ENCODE peak calls at places on chromosomes 11 and 22, in five cellular contexts. Z is foreskin fibroblast, S is H9, Y is K562, N is lung. F is an unnamed sample.

GRCh38 chr11:102254047-102254446 is 63.2 kb upstream of the BIRC3 start:
- DNase-seq in N (no peak), Y (peak), S (peak), Z (peak), F (no peak)

GRCh38 chr11:61361237-61361636 is 445 bp downstream of the CYB561A3 start:
- DNase-seq in S (no peak), Z (no peak), Y (no peak), N (no peak), F (no peak)

GRCh38 chr11:103888541-103888951 is 147.9 kb upstream of the DDI1 start:
- DNase-seq in S (no peak), Y (no peak), N (no peak), Z (no peak), F (no peak)

GRCh38 chr11:69866648-69867047 is 47.4 kb upstream of the FGF3 start:
- DNase-seq in Y (no peak), S (no peak), Z (no peak), N (no peak), F (no peak)

GRCh38 chr22:38187413-38188212 is 6.0 kb upstream of the PLA2G6 start:
- DNase-seq in Z (peak), N (peak), S (no peak), Y (no peak), F (no peak)

GRCh38 chr22:37300551-37301017 is 18.3 kb downstream of the CYTH4 start:
- DNase-seq in Y (no peak), N (no peak), S (no peak), Z (no peak), F (no peak)

GRCh38 chr11:125358254-125358840 is 137.7 kb downstream of the FEZ1 start:
- DNase-seq in S (no peak), Y (no peak), Z (peak), N (no peak), F (no peak)

GRCh38 chr11:117841582-117842031 is 17.1 kb upstream of the FXYD2 start:
- DNase-seq in N (no peak), Y (no peak), Z (no peak), S (no peak), F (no peak)

GRCh38 chr11:25910090-25910489 is 421.8 kb upstream of the ANO3 start:
- DNase-seq in S (no peak), Y (no peak), N (no peak), Z (no peak), F (no peak)

GRCh38 chr11:122097419-122098001 is 18.5 kb downstream of the BLID start:
- DNase-seq in Z (peak), N (no peak), Y (no peak), S (no peak), F (no peak)

GRCh38 chr11:1983601-1983961 is 14.1 kb downstream of the H19 start:
- DNase-seq in Y (no peak), Z (no peak), S (no peak), N (no peak), F (no peak)

GRCh38 chr11:72378704-72379383 is 55.5 kb downstream of the CLPB start:
- DNase-seq in Z (peak), N (peak), S (no peak), Y (no peak), F (no peak)

GRCh38 chr11:125724125-125724524 is 22.0 kb upstream of the PATE1 start:
- DNase-seq in S (no peak), Y (no peak), N (no peak), Z (no peak), F (no peak)

GRCh38 chr11:34302046-34302921 is 55.5 kb downstream of the ABTB2 start:
- DNase-seq in S (no peak), N (no peak), Z (peak), Y (no peak), F (no peak)

GRCh38 chr11:134760307-134760706 is 348.3 kb upstream of the B3GAT1 start:
- DNase-seq in Y (no peak), Z (no peak), N (no peak), S (no peak), F (no peak)

GRCh38 chr11:72840780-72841179 is 26.6 kb downstream of the ATG16L2 start:
- DNase-seq in N (no peak), S (no peak), Z (peak), Y (no peak), F (no peak)

GRCh38 chr11:72582206-72583176 is 91.7 kb downstream of the PDE2A start:
- DNase-seq in Z (no peak), N (no peak), S (no peak), Y (no peak), F (no peak)

GRCh38 chr11:66727282-66727882 is 1.6 kb downstream of the SPTBN2 start:
- DNase-seq in Y (peak), N (no peak), S (peak), Z (peak), F (peak)

GRCh38 chr22:23182289-23183106 is 2.2 kb downstream of the BCR start:
- DNase-seq in Y (no peak), S (no peak), N (no peak), Z (peak), F (peak)

GRCh38 chr11:78893996-78894395 is 319.3 kb upstream of the NARS2 start:
- DNase-seq in N (no peak), Y (no peak), Z (peak), S (no peak), F (no peak)

GRCh38 chr11:76551400-76551799 is 106.6 kb downstream of the EMSY start:
- DNase-seq in N (no peak), S (no peak), Y (no peak), Z (no peak), F (no peak)
- TF ChIP-seq CTCF in N (no peak), S (no peak), Y (peak), Z (no peak), F (no peak)

GRCh38 chr22:46533434-46533833 is 4.0 kb downstream of the CELSR1 start:
- DNase-seq in S (peak), N (peak), Z (no peak), Y (peak), F (no peak)
- TF ChIP-seq CTCF in S (peak), N (no peak), Z (no peak), Y (no peak), F (no peak)

DNA sequence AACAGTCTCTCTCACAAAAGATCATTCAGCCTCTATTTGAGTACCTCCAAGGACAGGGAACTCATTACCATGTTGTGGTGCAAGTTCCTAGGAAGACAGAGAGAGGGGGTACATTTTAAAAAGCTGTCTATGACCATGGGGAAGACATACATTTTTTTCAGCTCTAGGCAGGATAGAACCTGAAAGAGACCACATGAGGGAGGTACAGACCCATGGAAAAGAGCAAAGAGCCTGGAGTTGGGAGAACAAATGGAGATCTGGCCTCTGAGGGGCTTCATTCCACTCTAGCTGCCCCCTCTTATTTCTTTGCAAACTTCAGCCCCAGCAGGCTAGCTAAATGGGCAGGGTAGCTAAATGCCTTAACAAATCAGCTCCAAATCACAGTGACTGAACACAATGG is 36.3 kb downstream of the KCNC1 start:
- DNase-seq in Z (peak), N (no peak), S (no peak), Y (no peak), F (no peak)
- TF ChIP-seq CTCF in Z (peak), N (no peak), S (peak), Y (no peak), F (no peak)

GRCh38 chr11:208177-208916 is 839 bp downstream of the RIC8A start:
- DNase-seq in Y (peak), N (peak), S (peak), Z (peak), F (peak)

GRCh38 chr11:210122-210802 is 2.8 kb downstream of the RIC8A start:
- DNase-seq in S (no peak), N (no peak), Z (peak), Y (no peak), F (no peak)

GRCh38 chr11:208917-209260 is 1.4 kb downstream of the RIC8A start:
- DNase-seq in S (no peak), Y (no peak), N (no peak), Z (no peak), F (no peak)

GRCh38 chr11:210803-211180 is 3.3 kb downstream of the RIC8A start:
- DNase-seq in Z (no peak), Y (no peak), N (no peak), S (no peak), F (no peak)

DNA sequence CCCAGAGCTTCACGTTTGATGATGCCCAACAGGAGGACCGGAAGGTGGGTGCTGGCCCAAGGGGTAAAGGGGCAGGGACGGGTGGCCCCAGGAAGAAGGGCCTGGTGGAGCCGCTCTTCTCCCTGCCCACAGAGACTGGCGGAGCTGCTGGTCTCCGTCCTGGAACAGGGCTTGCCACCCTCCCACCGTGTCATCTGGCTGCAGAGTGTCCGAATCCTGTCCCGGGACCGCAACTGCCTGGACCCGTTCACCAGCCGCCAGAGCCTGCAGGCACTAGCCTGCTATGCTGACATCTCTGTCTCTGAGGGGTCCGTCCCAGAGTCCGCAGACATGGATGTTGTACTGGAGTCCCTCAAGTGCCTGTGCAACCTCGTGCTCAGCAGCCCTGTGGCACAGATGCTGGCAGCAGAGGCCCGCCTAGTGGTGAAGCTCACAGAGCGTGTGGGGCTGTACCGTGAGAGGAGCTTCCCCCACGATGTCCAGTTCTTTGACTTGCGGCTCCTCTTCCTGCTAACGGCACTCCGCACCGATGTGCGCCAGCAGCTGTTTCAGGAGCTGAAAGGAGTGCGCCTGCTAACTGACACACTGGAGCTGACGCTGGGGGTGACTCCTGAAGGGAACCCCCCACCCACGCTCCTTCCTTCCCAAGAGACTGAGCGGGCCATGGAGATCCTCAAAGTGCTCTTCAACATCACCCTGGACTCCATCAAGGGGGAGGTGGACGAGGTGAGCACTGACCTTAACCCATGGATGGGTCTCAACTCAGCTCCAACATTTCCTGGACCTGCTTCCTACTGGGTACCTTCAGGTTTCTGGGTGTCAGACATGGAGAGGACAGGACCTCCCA is 2.0 kb downstream of the RIC8A start:
- DNase-seq in Y (no peak), S (no peak), Z (peak), N (no peak), F (no peak)
- TF ChIP-seq CTCF in Y (no peak), S (no peak), Z (no peak), N (no peak), F (no peak)

GRCh38 chr11:128906185-128907065 is 15.3 kb downstream of the KCNJ5 start:
- DNase-seq in N (no peak), Y (no peak), Z (no peak), S (no peak), F (no peak)

GRCh38 chr11:128904872-128905344 is 13.8 kb downstream of the KCNJ5 start:
- DNase-seq in S (peak), N (no peak), Y (peak), Z (peak), F (peak)

GRCh38 chr11:128904303-128904871 is 13.2 kb downstream of the KCNJ5 start:
- DNase-seq in Z (no peak), Y (no peak), N (no peak), S (no peak), F (no peak)

GRCh38 chr11:128903248-128904041 is 12.3 kb downstream of the KCNJ5 start:
- DNase-seq in N (no peak), S (peak), Y (no peak), Z (no peak), F (peak)

GRCh38 chr11:128905345-128906184 is 14.4 kb downstream of the KCNJ5 start:
- DNase-seq in N (peak), Z (peak), S (peak), Y (peak), F (peak)
- TF ChIP-seq CTCF in N (no peak), Z (peak), S (peak), Y (peak), F (peak)

DNA sequence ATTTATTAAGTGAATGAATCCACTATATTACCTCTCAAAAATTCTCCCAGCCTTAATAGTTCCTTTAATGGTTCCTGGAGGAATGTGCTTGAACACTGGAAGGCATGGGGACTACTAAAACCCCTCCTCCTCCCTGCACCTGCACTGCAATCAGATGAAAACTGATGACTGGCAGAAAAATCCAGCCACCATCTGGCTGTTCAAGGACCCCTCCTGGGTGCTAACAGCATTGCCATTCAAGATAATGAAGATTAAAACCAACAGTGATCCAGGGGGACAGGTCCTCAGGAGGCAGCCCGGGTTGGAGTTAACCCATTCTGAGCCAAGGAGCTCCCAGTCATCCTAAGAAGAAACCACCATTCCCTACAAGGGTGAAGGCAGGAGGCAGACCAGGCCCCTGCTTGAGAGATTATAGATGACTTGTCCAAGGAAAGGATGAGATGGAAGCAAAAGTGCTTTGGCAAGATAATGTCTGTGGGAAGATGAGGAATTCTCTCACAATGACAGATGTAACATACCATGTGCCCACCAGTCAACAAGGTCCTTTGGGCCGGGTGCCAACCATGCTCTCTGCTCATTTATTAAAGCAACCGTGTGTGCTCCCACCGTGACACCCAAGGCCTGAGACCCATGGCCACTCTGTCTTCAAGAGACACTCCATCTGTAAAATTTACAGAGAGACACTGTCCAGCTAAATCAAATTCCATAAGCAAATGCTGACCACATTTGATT is 90.6 kb downstream of the LARGE1 start:
- DNase-seq in Z (no peak), N (no peak), S (no peak), Y (no peak), F (no peak)
- TF ChIP-seq CTCF in Z (no peak), N (no peak), S (peak), Y (no peak), F (no peak)

GRCh38 chr11:10692716-10693115 is 839 bp downstream of the IRAG1 start:
- DNase-seq in Z (peak), Y (no peak), N (no peak), S (no peak), F (no peak)

GRCh38 chr11:10683429-10683828 is 10.1 kb downstream of the IRAG1 start:
- DNase-seq in Y (no peak), S (no peak), Z (no peak), N (no peak), F (no peak)

GRCh38 chr11:10693509-10694071 is at the start of gene IRAG1:
- DNase-seq in Z (peak), Y (no peak), N (no peak), S (no peak), F (peak)

DNA sequence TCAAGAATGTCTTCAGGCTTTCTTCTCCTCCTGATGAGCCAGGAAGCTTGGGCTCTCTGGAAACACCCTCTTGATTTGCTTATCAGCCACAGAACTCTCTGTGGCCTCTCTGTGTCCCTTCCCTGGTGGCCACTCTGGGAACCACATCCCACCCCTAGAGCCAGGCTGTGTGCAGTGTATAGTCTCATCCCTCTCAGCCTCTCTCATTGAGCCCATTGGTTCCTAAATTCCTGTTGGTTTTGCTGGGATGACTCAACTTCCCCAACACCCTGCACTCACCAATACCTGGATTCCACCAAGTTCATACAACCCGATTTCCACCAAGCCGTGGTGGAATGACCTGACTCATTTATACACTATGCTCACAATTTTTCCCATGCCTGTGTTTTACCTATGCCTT is 5.2 kb downstream of the IRAG1 start:
- DNase-seq in Y (peak), N (no peak), S (no peak), Z (no peak), F (no peak)
- TF ChIP-seq CTCF in Y (peak), N (no peak), S (peak), Z (peak), F (peak)

F was measured in nephron progenitor cell.